ENCODE peak calls at places on chromosomes 13 and 19, in seven cellular contexts. W is stomach, F is neural progenitor cell, Q is cardiac muscle cell, E is PC-9, M is ascending aorta, U is A549. C is an unnamed sample.
A peak's percentile ranks its signal among the peaks of the same experiment; 100 is the strongest.

GRCh38 chr19:14002571-14003278 is 3.4 kb downstream of the RFX1 start:
- DNase-seq in W (no peak), F (no peak), Q (no peak), E (no peak), M (no peak), U (no peak), C (no peak)

GRCh38 chr19:37304190-37304883 is 66.6 kb upstream of the ZNF527 start:
- DNase-seq in W (no peak), F (peak; percentile 64), Q (no peak), E (no peak), M (no peak), U (no peak), C (no peak)

GRCh38 chr13:76019421-76020044 is 383.4 kb downstream of the LMO7 start:
- DNase-seq in W (no peak), F (peak; percentile 79), Q (no peak), E (no peak), M (no peak), U (no peak), C (peak; percentile 36)

GRCh38 chr19:27746691-27747380 is 1466.1 kb downstream of the UQCRFS1 start:
- DNase-seq in W (peak; percentile 39), F (peak; percentile 66), Q (peak; percentile 10), E (no peak), M (no peak), U (peak; percentile 19), C (peak; percentile 34)

GRCh38 chr19:54792814-54793213 is 10.6 kb upstream of the KIR2DL4 start:
- DNase-seq in W (no peak), F (no peak), Q (no peak), E (no peak), M (no peak), U (no peak), C (no peak)

GRCh38 chr19:29715695-29716581 is 877 bp upstream of the C19orf12 start:
- DNase-seq in W (no peak), F (no peak), Q (peak; percentile 10), E (no peak), M (no peak), U (no peak), C (peak; percentile 54)

GRCh38 chr19:33304760-33305647 is 2.7 kb upstream of the CEBPA start:
- DNase-seq in W (peak; percentile 77), F (no peak), Q (no peak), E (no peak), M (no peak), U (no peak), C (peak; percentile 89)

GRCh38 chr19:27765912-27766725 is 1446.8 kb downstream of the UQCRFS1 start:
- DNase-seq in W (no peak), F (no peak), Q (no peak), E (no peak), M (no peak), U (no peak), C (no peak)

GRCh38 chr19:41434450-41434849 is 5.3 kb downstream of the DMAC2 start:
- DNase-seq in W (no peak), F (no peak), Q (no peak), E (no peak), M (no peak), U (no peak), C (peak; percentile 5)

GRCh38 chr19:4200940-4201542 is 18.6 kb downstream of the ANKRD24 start:
- DNase-seq in W (no peak), F (no peak), Q (no peak), E (no peak), M (no peak), U (no peak), C (no peak)

GRCh38 chr13:114118086-114118762 is 14.2 kb downstream of the RASA3 start:
- DNase-seq in W (no peak), F (no peak), Q (no peak), E (no peak), M (no peak), U (no peak), C (no peak)

GRCh38 chr13:110838867-110839538 is 75.9 kb downstream of the ANKRD10 start:
- DNase-seq in W (no peak), F (no peak), Q (no peak), E (no peak), M (no peak), U (no peak), C (no peak)

GRCh38 chr13:79531542-79532239 is 50.7 kb downstream of the NDFIP2 start:
- DNase-seq in W (no peak), F (no peak), Q (no peak), E (no peak), M (no peak), U (no peak), C (no peak)

GRCh38 chr19:38650911-38651584 is 3.6 kb downstream of the ACTN4 start:
- DNase-seq in W (no peak), F (no peak), Q (peak; percentile 89), E (peak; percentile 82), M (no peak), U (no peak), C (peak; percentile 53)

GRCh38 chr19:40549007-40549708 is 27.5 kb upstream of the SHKBP1 start:
- DNase-seq in W (peak; percentile 72), F (peak; percentile 96), Q (peak; percentile 54), E (no peak), M (no peak), U (peak; percentile 92), C (no peak)

GRCh38 chr19:3108775-3109174 is 14.6 kb downstream of the GNA11 start:
- DNase-seq in W (peak; percentile 69), F (peak; percentile 86), Q (peak; percentile 68), E (no peak), M (no peak), U (no peak), C (peak; percentile 67)

GRCh38 chr19:3770136-3771032 is 1.6 kb downstream of the RAX2 start:
- DNase-seq in W (no peak), F (no peak), Q (no peak), E (no peak), M (no peak), U (no peak), C (no peak)

GRCh38 chr19:5057860-5058259 is 88.9 kb downstream of the KDM4B start:
- DNase-seq in W (no peak), F (peak; percentile 33), Q (peak; percentile 18), E (no peak), M (no peak), U (peak; percentile 23), C (no peak)

GRCh38 chr19:8512115-8512967 is 1.6 kb downstream of the ZNF414 start:
- DNase-seq in W (no peak), F (peak; percentile 33), Q (peak; percentile 24), E (peak; percentile 46), M (no peak), U (peak; percentile 38), C (peak; percentile 48)

GRCh38 chr13:76874466-76874865 is 11.7 kb downstream of the KCTD12 start:
- DNase-seq in W (no peak), F (no peak), Q (no peak), E (no peak), M (no peak), U (no peak), C (no peak)

GRCh38 chr13:20430296-20430695 is 95.4 kb downstream of the CRYL1 start:
- DNase-seq in W (no peak), F (no peak), Q (no peak), E (peak; percentile 31), M (no peak), U (no peak), C (no peak)

GRCh38 chr19:40165362-40165937 is 25.8 kb upstream of the MAP3K10 start:
- DNase-seq in W (peak; percentile 36), F (peak; percentile 83), Q (peak; percentile 56), E (no peak), M (no peak), U (no peak), C (peak; percentile 65)

GRCh38 chr19:10111405-10111811 is at the start of gene P2RY11:
- DNase-seq in W (no peak), F (no peak), Q (no peak), E (no peak), M (no peak), U (no peak), C (peak; percentile 59)

DNA sequence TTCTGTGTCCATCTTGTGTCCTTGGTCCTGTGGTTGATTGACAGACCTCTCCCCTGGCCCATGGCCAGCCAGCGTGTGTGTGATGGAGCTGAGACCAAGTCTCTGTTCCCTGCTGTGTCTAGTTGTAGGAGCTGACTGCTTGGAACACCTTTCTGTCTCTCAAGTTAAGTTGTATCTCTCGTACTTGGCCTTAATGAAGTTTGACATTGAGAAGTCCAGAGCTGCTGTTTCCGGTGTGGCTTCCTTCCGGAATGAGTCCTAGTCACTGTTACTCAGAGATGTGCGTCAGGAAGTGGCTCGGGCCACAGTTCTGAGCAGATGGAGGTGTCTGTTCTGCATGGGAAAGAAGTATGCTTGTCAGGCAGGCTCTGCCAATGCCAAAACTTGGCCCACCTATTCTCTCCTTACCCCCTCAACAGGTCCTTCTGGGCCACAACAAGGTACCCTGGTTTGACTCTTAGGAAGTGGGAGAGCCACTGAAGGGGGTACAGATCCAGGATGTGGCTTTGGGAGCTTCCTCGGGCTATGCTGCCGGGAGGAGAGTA is 54.3 kb downstream of the GATAD2A start:
- DNase-seq in W (peak; percentile 41), F (no peak), Q (peak; percentile 58), E (no peak), M (peak; percentile 44), U (no peak), C (peak; percentile 44)
- H3K4me1 ChIP-seq in W (peaks cover 95% of the 10 kb centered on the region), F (peaks cover 58% of the 10 kb centered on the region), Q (peaks cover 51% of the 10 kb centered on the region), E (no peaks in the 10 kb centered on the region), M (peaks cover 65% of the 10 kb centered on the region), U (peaks cover 6% of the 10 kb centered on the region), C (peaks cover 65% of the 10 kb centered on the region)

DNA sequence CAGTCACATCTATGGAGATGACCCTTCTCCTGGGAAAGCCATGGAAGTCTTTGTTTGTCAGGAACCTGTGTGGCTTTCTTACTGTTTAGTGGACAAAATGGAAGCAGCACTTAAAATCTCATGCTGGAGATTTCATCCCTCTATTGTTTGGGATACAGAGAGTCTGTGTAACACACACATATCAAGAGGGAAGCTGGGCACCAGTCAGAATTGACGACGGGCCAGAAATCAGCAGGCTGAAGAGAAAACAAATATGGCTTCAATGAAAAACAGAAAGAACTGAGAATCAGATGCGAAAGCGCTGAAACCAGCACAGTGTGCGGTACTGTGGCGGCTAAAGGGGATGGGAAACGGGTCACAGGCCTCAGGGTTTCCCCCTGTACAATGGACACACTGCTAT is 72.2 kb upstream of the WASF3 start:
- DNase-seq in W (no peak), F (no peak), Q (no peak), E (no peak), M (no peak), U (no peak), C (no peak)
- H3K4me1 ChIP-seq in W (peaks cover 4% of the 10 kb centered on the region), F (peaks cover 4% of the 10 kb centered on the region), Q (no peaks in the 10 kb centered on the region), E (peaks cover 8% of the 10 kb centered on the region), M (no peaks in the 10 kb centered on the region), U (no peaks in the 10 kb centered on the region), C (no peaks in the 10 kb centered on the region)

GRCh38 chr19:1521636-1522035 is 2.2 kb upstream of the PLK5 start:
- DNase-seq in W (no peak), F (no peak), Q (peak; percentile 37), E (no peak), M (no peak), U (no peak), C (no peak)
- H3K4me1 ChIP-seq in W (peaks cover 11% of the 10 kb centered on the region), F (no peaks in the 10 kb centered on the region), Q (no peaks in the 10 kb centered on the region), E (no peaks in the 10 kb centered on the region), M (no peaks in the 10 kb centered on the region), U (no peaks in the 10 kb centered on the region), C (no peaks in the 10 kb centered on the region)

GRCh38 chr13:41005709-41006108 is 13.4 kb downstream of the ELF1 start:
- DNase-seq in W (no peak), F (no peak), Q (no peak), E (no peak), M (no peak), U (no peak), C (no peak)
- H3K4me1 ChIP-seq in W (peaks cover 88% of the 10 kb centered on the region), F (peaks cover 13% of the 10 kb centered on the region), Q (peaks cover 6% of the 10 kb centered on the region), E (peaks cover 50% of the 10 kb centered on the region), M (peaks cover 9% of the 10 kb centered on the region), U (peaks cover 65% of the 10 kb centered on the region), C (peaks cover 66% of the 10 kb centered on the region)

C was measured in mucosa of descending colon.